ENCODE peak calls at places on chromosomes 2 and 18, in ten cellular contexts. One of them, this sample, is unnamed. For H3K4me1 and H3K9me2, the result is how much of the 10 kb centered on the place peaks cover.

GRCh38 chr2:224973112-224974016 is 68.9 kb downstream of the DOCK10 start:
- DNase-seq in HCT116: no peak
- DNase-seq in GM23338: peak
- DNase-seq in MM.1S: peak
- DNase-seq in OCI-LY7: no peak
- DNase-seq in hepatocyte: no peak
- DNase-seq in SK-N-SH: no peak
- DNase-seq in GM23248: peak
- DNase-seq in PC-3: peak
- DNase-seq in Karpas-422: no peak
- DNase-seq in this sample: no peak

GRCh38 chr18:56615738-56616520 is 22.5 kb downstream of the TXNL1 start:
- DNase-seq in MM.1S: no peak
- DNase-seq in HCT116: no peak
- DNase-seq in GM23248: no peak
- DNase-seq in OCI-LY7: no peak
- DNase-seq in Karpas-422: no peak
- DNase-seq in GM23338: no peak
- DNase-seq in SK-N-SH: no peak
- DNase-seq in hepatocyte: no peak
- DNase-seq in PC-3: no peak
- DNase-seq in this sample: no peak

GRCh38 chr2:141766225-141766624 is 364.6 kb downstream of the LRP1B start:
- DNase-seq in OCI-LY7: no peak
- DNase-seq in GM23248: no peak
- DNase-seq in hepatocyte: no peak
- DNase-seq in Karpas-422: no peak
- DNase-seq in HCT116: no peak
- DNase-seq in MM.1S: peak
- DNase-seq in SK-N-SH: no peak
- DNase-seq in PC-3: no peak
- DNase-seq in GM23338: no peak
- DNase-seq in this sample: no peak

GRCh38 chr2:2254206-2254605 is 76.9 kb downstream of the MYT1L start:
- DNase-seq in GM23248: no peak
- DNase-seq in SK-N-SH: no peak
- DNase-seq in OCI-LY7: no peak
- DNase-seq in HCT116: no peak
- DNase-seq in GM23338: no peak
- DNase-seq in hepatocyte: no peak
- DNase-seq in Karpas-422: no peak
- DNase-seq in MM.1S: no peak
- DNase-seq in PC-3: no peak
- DNase-seq in this sample: no peak

GRCh38 chr2:63639344-63639743 is 50.6 kb downstream of the MDH1 start:
- DNase-seq in GM23338: peak
- DNase-seq in PC-3: no peak
- DNase-seq in SK-N-SH: no peak
- DNase-seq in HCT116: no peak
- DNase-seq in hepatocyte: no peak
- DNase-seq in OCI-LY7: no peak
- DNase-seq in GM23248: no peak
- DNase-seq in MM.1S: no peak
- DNase-seq in Karpas-422: no peak
- DNase-seq in this sample: no peak

GRCh38 chr2:197159681-197160211 is 150.8 kb downstream of the ANKRD44 start:
- DNase-seq in GM23248: peak
- DNase-seq in GM23338: no peak
- DNase-seq in MM.1S: no peak
- DNase-seq in PC-3: peak
- DNase-seq in Karpas-422: no peak
- DNase-seq in SK-N-SH: no peak
- DNase-seq in hepatocyte: no peak
- DNase-seq in OCI-LY7: no peak
- DNase-seq in HCT116: peak
- DNase-seq in this sample: no peak

GRCh38 chr2:101003278-101003775 is 1.2 kb downstream of the RPL31 start:
- DNase-seq in Karpas-422: no peak
- DNase-seq in MM.1S: no peak
- DNase-seq in GM23338: no peak
- DNase-seq in hepatocyte: no peak
- DNase-seq in HCT116: no peak
- DNase-seq in GM23248: no peak
- DNase-seq in PC-3: no peak
- DNase-seq in OCI-LY7: peak
- DNase-seq in SK-N-SH: no peak
- DNase-seq in this sample: no peak

GRCh38 chr2:229661478-229661877 is 52.9 kb downstream of the DNER start:
- DNase-seq in hepatocyte: no peak
- DNase-seq in SK-N-SH: no peak
- DNase-seq in OCI-LY7: no peak
- DNase-seq in GM23248: no peak
- DNase-seq in Karpas-422: no peak
- DNase-seq in MM.1S: no peak
- DNase-seq in HCT116: no peak
- DNase-seq in PC-3: peak
- DNase-seq in GM23338: no peak
- DNase-seq in this sample: no peak

GRCh38 chr2:25505630-25506029 is 163.9 kb upstream of the DNMT3A start:
- DNase-seq in GM23248: peak
- DNase-seq in hepatocyte: no peak
- DNase-seq in PC-3: peak
- DNase-seq in Karpas-422: no peak
- DNase-seq in MM.1S: no peak
- DNase-seq in OCI-LY7: no peak
- DNase-seq in HCT116: no peak
- DNase-seq in SK-N-SH: no peak
- DNase-seq in GM23338: no peak
- DNase-seq in this sample: no peak

DNA sequence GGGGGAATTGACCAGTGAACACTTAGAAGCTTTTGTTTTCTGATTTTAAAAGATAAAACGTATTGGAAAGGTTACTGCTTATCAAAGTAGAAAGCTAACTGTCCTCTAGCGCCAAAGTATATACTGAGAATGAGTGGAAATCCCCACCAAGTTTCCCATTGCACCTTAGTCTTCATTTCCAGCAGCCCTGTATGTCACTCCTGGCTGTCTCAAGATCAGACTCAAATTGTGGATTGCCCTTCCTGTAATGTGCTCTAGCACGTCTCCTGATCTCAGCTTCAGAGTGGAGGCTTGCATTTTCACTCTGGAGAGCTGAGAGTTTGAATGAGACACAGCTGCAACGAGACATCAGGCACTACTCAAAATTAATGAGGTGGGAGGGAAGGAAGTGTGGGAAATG is 26.6 kb downstream of the MFF start:
- DNase-seq in PC-3: no peak
- DNase-seq in GM23248: no peak
- DNase-seq in SK-N-SH: no peak
- DNase-seq in HCT116: no peak
- DNase-seq in MM.1S: no peak
- DNase-seq in hepatocyte: no peak
- DNase-seq in OCI-LY7: no peak
- DNase-seq in GM23338: no peak
- DNase-seq in Karpas-422: no peak
- DNase-seq in this sample: no peak
- H3K4me1 ChIP-seq in PC-3: under half
- H3K4me1 ChIP-seq in GM23248: under half
- H3K4me1 ChIP-seq in SK-N-SH: under half
- H3K4me1 ChIP-seq in HCT116: under half
- H3K4me1 ChIP-seq in MM.1S: under half
- H3K4me1 ChIP-seq in hepatocyte: under half
- H3K4me1 ChIP-seq in OCI-LY7: under half
- H3K4me1 ChIP-seq in GM23338: under half
- H3K4me1 ChIP-seq in Karpas-422: under half
- H3K4me1 ChIP-seq in this sample: under half

GRCh38 chr2:239258248-239258647 is 142.6 kb downstream of the HDAC4 start:
- DNase-seq in GM23338: no peak
- DNase-seq in PC-3: no peak
- DNase-seq in MM.1S: no peak
- DNase-seq in SK-N-SH: no peak
- DNase-seq in HCT116: no peak
- DNase-seq in Karpas-422: no peak
- DNase-seq in GM23248: no peak
- DNase-seq in OCI-LY7: no peak
- DNase-seq in hepatocyte: no peak
- DNase-seq in this sample: no peak
- H3K9me2 ChIP-seq in GM23338: under half
- H3K9me2 ChIP-seq in PC-3: under half
- H3K9me2 ChIP-seq in MM.1S: under half
- H3K9me2 ChIP-seq in SK-N-SH: under half
- H3K9me2 ChIP-seq in HCT116: under half
- H3K9me2 ChIP-seq in Karpas-422: under half
- H3K9me2 ChIP-seq in GM23248: under half
- H3K9me2 ChIP-seq in OCI-LY7: under half
- H3K9me2 ChIP-seq in hepatocyte: under half
- H3K9me2 ChIP-seq in this sample: under half

DNA sequence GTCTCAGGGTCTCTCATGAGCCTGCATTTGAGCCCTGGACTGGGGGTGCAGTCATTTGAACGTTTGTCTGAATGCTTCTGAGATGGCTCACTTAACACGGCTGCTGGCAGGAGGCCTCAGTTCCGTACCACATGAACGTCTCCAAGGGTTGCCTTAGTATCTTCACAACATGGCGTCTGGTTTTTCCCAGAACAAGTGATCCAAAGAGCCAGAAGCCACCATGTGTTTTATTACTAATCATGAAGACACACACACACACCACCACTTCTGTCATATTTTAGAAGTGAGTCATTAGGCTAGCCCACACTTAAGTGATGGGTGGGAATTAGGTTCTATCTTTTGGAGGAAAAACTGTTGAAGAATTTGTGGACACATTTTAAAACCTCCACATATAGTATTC is 15.0 kb upstream of the MYO1B start:
- DNase-seq in Karpas-422: no peak
- DNase-seq in HCT116: no peak
- DNase-seq in PC-3: peak
- DNase-seq in SK-N-SH: no peak
- DNase-seq in OCI-LY7: no peak
- DNase-seq in hepatocyte: no peak
- DNase-seq in MM.1S: no peak
- DNase-seq in GM23338: no peak
- DNase-seq in GM23248: peak
- DNase-seq in this sample: no peak
- H3K4me1 ChIP-seq in Karpas-422: under half
- H3K4me1 ChIP-seq in HCT116: under half
- H3K4me1 ChIP-seq in PC-3: under half
- H3K4me1 ChIP-seq in SK-N-SH: under half
- H3K4me1 ChIP-seq in OCI-LY7: under half
- H3K4me1 ChIP-seq in hepatocyte: under half
- H3K4me1 ChIP-seq in MM.1S: under half
- H3K4me1 ChIP-seq in GM23338: under half
- H3K4me1 ChIP-seq in GM23248: half or more
- H3K4me1 ChIP-seq in this sample: under half

GRCh38 chr18:77980275-77980674 is 730.6 kb downstream of the GALR1 start:
- DNase-seq in GM23338: no peak
- DNase-seq in SK-N-SH: no peak
- DNase-seq in MM.1S: no peak
- DNase-seq in GM23248: no peak
- DNase-seq in Karpas-422: no peak
- DNase-seq in PC-3: no peak
- DNase-seq in HCT116: no peak
- DNase-seq in OCI-LY7: no peak
- DNase-seq in hepatocyte: no peak
- DNase-seq in this sample: no peak

GRCh38 chr18:77973745-77974144 is 724.1 kb downstream of the GALR1 start:
- DNase-seq in HCT116: no peak
- DNase-seq in PC-3: no peak
- DNase-seq in hepatocyte: no peak
- DNase-seq in GM23248: no peak
- DNase-seq in GM23338: no peak
- DNase-seq in OCI-LY7: no peak
- DNase-seq in MM.1S: no peak
- DNase-seq in Karpas-422: no peak
- DNase-seq in SK-N-SH: no peak
- DNase-seq in this sample: no peak

GRCh38 chr18:77970814-77971213 is 721.2 kb downstream of the GALR1 start:
- DNase-seq in GM23338: peak
- DNase-seq in SK-N-SH: no peak
- DNase-seq in HCT116: no peak
- DNase-seq in PC-3: no peak
- DNase-seq in hepatocyte: no peak
- DNase-seq in Karpas-422: no peak
- DNase-seq in GM23248: no peak
- DNase-seq in OCI-LY7: no peak
- DNase-seq in MM.1S: no peak
- DNase-seq in this sample: no peak

GRCh38 chr18:77977331-77977730 is 727.7 kb downstream of the GALR1 start:
- DNase-seq in Karpas-422: no peak
- DNase-seq in GM23248: no peak
- DNase-seq in MM.1S: no peak
- DNase-seq in SK-N-SH: no peak
- DNase-seq in hepatocyte: no peak
- DNase-seq in GM23338: no peak
- DNase-seq in PC-3: no peak
- DNase-seq in OCI-LY7: no peak
- DNase-seq in HCT116: no peak
- DNase-seq in this sample: no peak

GRCh38 chr18:77974329-77974728 is 724.7 kb downstream of the GALR1 start:
- DNase-seq in HCT116: no peak
- DNase-seq in OCI-LY7: no peak
- DNase-seq in SK-N-SH: no peak
- DNase-seq in hepatocyte: no peak
- DNase-seq in GM23248: no peak
- DNase-seq in GM23338: no peak
- DNase-seq in PC-3: no peak
- DNase-seq in Karpas-422: no peak
- DNase-seq in MM.1S: no peak
- DNase-seq in this sample: no peak
- H3K9me2 ChIP-seq in HCT116: under half
- H3K9me2 ChIP-seq in OCI-LY7: under half
- H3K9me2 ChIP-seq in SK-N-SH: under half
- H3K9me2 ChIP-seq in hepatocyte: under half
- H3K9me2 ChIP-seq in GM23248: under half
- H3K9me2 ChIP-seq in GM23338: under half
- H3K9me2 ChIP-seq in PC-3: under half
- H3K9me2 ChIP-seq in Karpas-422: under half
- H3K9me2 ChIP-seq in MM.1S: under half
- H3K9me2 ChIP-seq in this sample: under half